ENCODE peak calls at places on chromosomes 4 and X, in six cellular contexts. R is HCT116, S is HepG2, J is GM12878, T is K562, N is H1. C is an unnamed sample.

GRCh38 chr4:77043507-77044131 is 32.2 kb downstream of the CCNI start:
- DNase-seq in R (no peak), S (no peak), J (no peak), T (no peak), N (no peak), C (no peak)

GRCh38 chr4:140515423-140515822 is 8.5 kb upstream of the ELMOD2 start:
- DNase-seq in R (no peak), S (no peak), J (no peak), T (no peak), N (no peak), C (no peak)

GRCh38 chr4:149291463-149291862 is 524.2 kb downstream of the IQCM start:
- DNase-seq in R (no peak), S (no peak), J (no peak), T (no peak), N (no peak), C (no peak)

GRCh38 chrX:53831662-53832635 is 145.4 kb upstream of the HUWE1 start:
- DNase-seq in R (peak), S (peak), J (peak), T (peak), N (peak), C (peak)

GRCh38 chr4:57148177-57148576 is 38.0 kb upstream of the IGFBP7 start:
- DNase-seq in R (no peak), S (no peak), J (no peak), T (no peak), N (no peak), C (no peak)

GRCh38 chr4:31059753-31060522 is 339.8 kb downstream of the PCDH7 start:
- DNase-seq in R (peak), S (no peak), J (no peak), T (no peak), N (no peak), C (no peak)

GRCh38 chr4:163540977-163541376 is 46.5 kb downstream of the TMA16 start:
- DNase-seq in R (no peak), S (no peak), J (no peak), T (no peak), N (no peak), C (no peak)

GRCh38 chr4:121950680-121951569 is 935 bp downstream of the TRPC3 start:
- DNase-seq in R (no peak), S (no peak), J (no peak), T (peak), N (peak), C (no peak)

GRCh38 chrX:53438174-53438831 is 4.1 kb upstream of the HSD17B10 start:
- DNase-seq in R (no peak), S (no peak), J (no peak), T (no peak), N (no peak), C (no peak)

GRCh38 chr4:16225139-16225538 is 1.1 kb downstream of the TAPT1 start:
- DNase-seq in R (no peak), S (no peak), J (no peak), T (no peak), N (no peak), C (no peak)

GRCh38 chrX:129678176-129678880 is 23.6 kb upstream of the APLN start:
- DNase-seq in R (no peak), S (no peak), J (no peak), T (no peak), N (no peak), C (no peak)

GRCh38 chr4:175561691-175562090 is 250.4 kb downstream of the GPM6A start:
- DNase-seq in R (no peak), S (no peak), J (no peak), T (no peak), N (no peak), C (no peak)

GRCh38 chr4:138870739-138871633 is 144.6 kb upstream of the NOCT start:
- DNase-seq in R (peak), S (peak), J (peak), T (peak), N (peak), C (peak)

GRCh38 chr4:86482851-86483490 is 111.1 kb upstream of the PTPN13 start:
- DNase-seq in R (no peak), S (no peak), J (no peak), T (no peak), N (peak), C (peak)

GRCh38 chr4:16259531-16260246 is 33.4 kb upstream of the TAPT1 start:
- DNase-seq in R (no peak), S (no peak), J (no peak), T (no peak), N (no peak), C (no peak)

GRCh38 chr4:175499735-175500352 is 312.2 kb downstream of the GPM6A start:
- DNase-seq in R (no peak), S (no peak), J (no peak), T (no peak), N (no peak), C (no peak)

GRCh38 chr4:121991968-121992367 is 40.1 kb upstream of the TRPC3 start:
- DNase-seq in R (no peak), S (no peak), J (no peak), T (no peak), N (no peak), C (no peak)

GRCh38 chr4:5955201-5955821 is 62.4 kb upstream of the CRMP1 start:
- DNase-seq in R (no peak), S (no peak), J (no peak), T (no peak), N (no peak), C (no peak)

GRCh38 chr4:39900966-39901365 is 76.7 kb downstream of the PDS5A start:
- DNase-seq in R (no peak), S (no peak), J (no peak), T (no peak), N (no peak), C (no peak)

GRCh38 chrX:112513154-112513553 is 166.6 kb downstream of the LHFPL1 start:
- DNase-seq in R (no peak), S (no peak), J (no peak), T (no peak), N (no peak), C (peak)

GRCh38 chr4:52423967-52424366 is 235.1 kb downstream of the USP46 start:
- DNase-seq in R (no peak), S (no peak), J (peak), T (no peak), N (no peak), C (no peak)

GRCh38 chrX:54495814-54496516 is at the start of gene FGD1:
- DNase-seq in R (no peak), S (no peak), J (no peak), T (peak), N (peak), C (peak)

GRCh38 chrX:106208154-106208553 is 40.0 kb downstream of the PWWP3B start:
- DNase-seq in R (no peak), S (no peak), J (no peak), T (no peak), N (no peak), C (no peak)

GRCh38 chr4:82780398-82781231 is 18.0 kb downstream of the SCD5 start:
- DNase-seq in R (no peak), S (peak), J (no peak), T (no peak), N (no peak), C (no peak)

GRCh38 chrX:102154900-102155805 is 624 bp downstream of the BEX5 start:
- DNase-seq in R (no peak), S (no peak), J (no peak), T (no peak), N (peak), C (no peak)

GRCh38 chr4:128600410-128600809 is 209.1 kb upstream of the JADE1 start:
- DNase-seq in R (no peak), S (peak), J (no peak), T (no peak), N (peak), C (no peak)

GRCh38 chr4:113566015-113566795 is 195.3 kb downstream of the CAMK2D start:
- DNase-seq in R (no peak), S (no peak), J (no peak), T (no peak), N (no peak), C (no peak)

GRCh38 chr4:1345905-1346780 is 865 bp upstream of the UVSSA start:
- DNase-seq in R (no peak), S (peak), J (no peak), T (peak), N (peak), C (peak)

GRCh38 chrX:48854898-48855297 is 19.5 kb upstream of the PCSK1N start:
- DNase-seq in R (peak), S (peak), J (no peak), T (no peak), N (no peak), C (no peak)

GRCh38 chrX:21966866-21967265 is 26.4 kb downstream of the SMS start:
- DNase-seq in R (no peak), S (no peak), J (no peak), T (no peak), N (no peak), C (no peak)

GRCh38 chr4:17583944-17584343 is 6.9 kb downstream of the LAP3 start:
- DNase-seq in R (no peak), S (no peak), J (no peak), T (no peak), N (no peak), C (no peak)

GRCh38 chr4:85955614-85956295 is 404.1 kb downstream of the MAPK10 start:
- DNase-seq in R (no peak), S (no peak), J (no peak), T (no peak), N (no peak), C (peak)

GRCh38 chr4:52704133-52704532 is 45.0 kb upstream of the USP46 start:
- DNase-seq in R (no peak), S (no peak), J (no peak), T (no peak), N (no peak), C (no peak)

GRCh38 chrX:81202413-81202794 is 502 bp downstream of the SH3BGRL start:
- DNase-seq in R (no peak), S (no peak), J (no peak), T (no peak), N (no peak), C (no peak)

GRCh38 chrX:137651647-137652046 is 85.7 kb downstream of the ZIC3 start:
- DNase-seq in R (no peak), S (no peak), J (no peak), T (no peak), N (no peak), C (no peak)

GRCh38 chr4:119735136-119735770 is 106.6 kb upstream of the PDE5A start:
- DNase-seq in R (no peak), S (no peak), J (no peak), T (no peak), N (no peak), C (no peak)

DNA sequence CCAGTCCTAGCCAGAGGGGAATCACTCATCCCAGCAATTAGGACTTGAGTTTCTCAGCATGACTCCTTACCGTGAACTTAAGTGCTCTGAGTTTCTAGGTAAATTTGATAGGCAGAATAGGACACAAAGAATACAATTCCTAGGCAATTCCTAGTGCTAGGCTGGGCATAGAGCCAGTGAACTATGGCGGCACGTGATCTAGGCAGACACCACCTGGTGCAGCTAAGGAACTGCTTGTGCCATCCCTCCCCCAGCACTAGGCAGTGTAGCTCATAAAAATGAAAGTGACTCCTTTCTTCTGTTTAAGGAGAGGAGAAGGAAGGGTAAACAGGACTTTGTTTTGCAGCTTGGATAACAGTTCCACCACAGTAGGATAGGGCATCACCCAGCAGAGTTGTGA is 736.3 kb upstream of the PCDH7 start:
- DNase-seq in R (no peak), S (no peak), J (no peak), T (no peak), N (no peak), C (no peak)
- TF ChIP-seq ZNF274 in R (no peak), S (no peak), J (no peak), T (no peak), N (no peak), C (no peak)

DNA sequence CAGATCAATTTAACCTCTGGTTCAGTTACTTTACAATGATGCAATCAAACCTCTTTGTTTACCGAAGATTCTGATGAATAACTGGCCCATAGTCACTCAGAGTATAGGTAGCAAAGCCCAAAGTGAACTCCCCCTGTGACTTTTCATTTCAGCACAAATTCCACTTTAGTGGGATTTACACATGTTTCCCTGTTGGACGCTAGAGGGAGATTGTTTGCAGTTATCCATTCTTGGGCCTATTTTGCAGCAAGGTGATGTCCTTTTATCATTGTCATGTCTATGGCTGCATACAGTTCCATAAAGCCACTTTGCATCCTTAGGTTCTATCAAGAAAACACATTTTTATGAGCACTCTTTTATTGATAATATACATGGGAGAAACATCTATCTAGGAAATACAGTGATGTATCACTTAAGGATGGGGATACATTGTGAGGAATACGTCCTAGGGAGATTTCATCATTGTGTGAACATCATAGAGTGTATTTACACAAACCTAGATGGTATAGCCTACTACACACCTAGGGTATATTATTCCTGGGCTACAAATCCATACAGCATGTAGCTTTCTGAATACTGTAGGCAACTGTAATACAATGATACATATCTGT is 14.5 kb upstream of the DKK2 start:
- DNase-seq in R (peak), S (peak), J (no peak), T (no peak), N (no peak), C (no peak)
- TF ChIP-seq ZNF274 in R (no peak), S (no peak), J (no peak), T (no peak), N (no peak), C (no peak)

DNA sequence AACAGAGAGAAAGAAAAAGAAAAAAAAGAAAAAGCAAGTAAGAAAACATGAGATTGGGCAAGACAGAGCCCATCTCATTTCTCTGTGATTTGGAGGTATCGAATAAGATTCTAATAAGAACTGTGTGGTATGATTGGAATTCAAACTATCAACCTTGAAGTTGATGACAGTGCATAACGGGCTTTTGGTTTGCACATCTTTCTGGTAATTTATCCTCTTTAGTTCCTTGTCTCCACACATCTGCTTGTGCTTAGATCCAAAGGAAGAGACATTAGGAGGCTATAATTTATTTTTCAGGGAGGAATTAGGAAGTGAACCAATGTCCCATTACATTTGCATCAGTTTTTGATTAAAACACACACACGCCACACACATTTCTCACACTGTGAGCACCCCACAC is 149.9 kb downstream of the ARSF start:
- DNase-seq in R (no peak), S (no peak), J (no peak), T (no peak), N (no peak), C (no peak)
- TF ChIP-seq ZNF274 in R (no peak), S (no peak), J (no peak), T (no peak), N (no peak), C (no peak)

GRCh38 chr4:116357758-116358157 is 727.6 kb downstream of the TRAM1L1 start:
- DNase-seq in R (no peak), S (peak), J (no peak), T (no peak), N (no peak), C (no peak)
- TF ChIP-seq ZNF274 in R (no peak), S (no peak), J (no peak), T (no peak), N (no peak), C (no peak)

C was measured in NT2/D1.